ENCODE peak calls at places on chromosome 2, in nine cellular contexts. One of them, this sample, is unnamed.
A peak's percentile ranks its signal among the peaks of the same experiment; 100 is the strongest.

GRCh38 chr2:125259441-125259840 is 1234.4 kb downstream of the CNTNAP5 start:
- DNase-seq in left lung: no peak
- DNase-seq in breast epithelium: no peak
- DNase-seq in mucosa of descending colon: no peak
- DNase-seq in neural progenitor cell: peak; percentile 74
- DNase-seq in cardiac muscle cell: no peak
- DNase-seq in CD8-positive, alpha-beta memory T cell: no peak
- DNase-seq in tibial artery: no peak
- DNase-seq in BE2C: no peak
- DNase-seq in this sample: no peak

GRCh38 chr2:10862330-10862729 is 49.4 kb upstream of the KCNF1 start:
- DNase-seq in left lung: no peak
- DNase-seq in breast epithelium: no peak
- DNase-seq in mucosa of descending colon: no peak
- DNase-seq in neural progenitor cell: no peak
- DNase-seq in cardiac muscle cell: no peak
- DNase-seq in CD8-positive, alpha-beta memory T cell: no peak
- DNase-seq in tibial artery: no peak
- DNase-seq in BE2C: no peak
- DNase-seq in this sample: no peak

GRCh38 chr2:56465491-56465890 is 281.7 kb downstream of the CCDC85A start:
- DNase-seq in left lung: no peak
- DNase-seq in breast epithelium: no peak
- DNase-seq in mucosa of descending colon: no peak
- DNase-seq in neural progenitor cell: no peak
- DNase-seq in cardiac muscle cell: no peak
- DNase-seq in CD8-positive, alpha-beta memory T cell: no peak
- DNase-seq in tibial artery: no peak
- DNase-seq in BE2C: no peak
- DNase-seq in this sample: no peak

GRCh38 chr2:204869142-204869823 is 324.0 kb downstream of the PARD3B start:
- DNase-seq in left lung: no peak
- DNase-seq in breast epithelium: no peak
- DNase-seq in mucosa of descending colon: no peak
- DNase-seq in neural progenitor cell: no peak
- DNase-seq in cardiac muscle cell: no peak
- DNase-seq in CD8-positive, alpha-beta memory T cell: no peak
- DNase-seq in tibial artery: no peak
- DNase-seq in BE2C: no peak
- DNase-seq in this sample: peak; percentile 39

GRCh38 chr2:172430671-172431070 is 3.3 kb downstream of the ITGA6 start:
- DNase-seq in left lung: no peak
- DNase-seq in breast epithelium: no peak
- DNase-seq in mucosa of descending colon: no peak
- DNase-seq in neural progenitor cell: no peak
- DNase-seq in cardiac muscle cell: no peak
- DNase-seq in CD8-positive, alpha-beta memory T cell: no peak
- DNase-seq in tibial artery: no peak
- DNase-seq in BE2C: no peak
- DNase-seq in this sample: no peak

GRCh38 chr2:208294482-208295024 is 28.5 kb downstream of the PIKFYVE start:
- DNase-seq in left lung: no peak
- DNase-seq in breast epithelium: no peak
- DNase-seq in mucosa of descending colon: no peak
- DNase-seq in neural progenitor cell: no peak
- DNase-seq in cardiac muscle cell: no peak
- DNase-seq in CD8-positive, alpha-beta memory T cell: no peak
- DNase-seq in tibial artery: no peak
- DNase-seq in BE2C: no peak
- DNase-seq in this sample: no peak

GRCh38 chr2:167750675-167751074 is 496.7 kb downstream of the STK39 start:
- DNase-seq in left lung: no peak
- DNase-seq in breast epithelium: no peak
- DNase-seq in mucosa of descending colon: no peak
- DNase-seq in neural progenitor cell: no peak
- DNase-seq in cardiac muscle cell: no peak
- DNase-seq in CD8-positive, alpha-beta memory T cell: no peak
- DNase-seq in tibial artery: no peak
- DNase-seq in BE2C: no peak
- DNase-seq in this sample: no peak

GRCh38 chr2:424306-425172 is 136.6 kb upstream of the ALKAL2 start:
- DNase-seq in left lung: no peak
- DNase-seq in breast epithelium: no peak
- DNase-seq in mucosa of descending colon: no peak
- DNase-seq in neural progenitor cell: no peak
- DNase-seq in cardiac muscle cell: no peak
- DNase-seq in CD8-positive, alpha-beta memory T cell: no peak
- DNase-seq in tibial artery: no peak
- DNase-seq in BE2C: no peak
- DNase-seq in this sample: peak; percentile 61

GRCh38 chr2:65612654-65613053 is 180.3 kb upstream of the SPRED2 start:
- DNase-seq in left lung: no peak
- DNase-seq in breast epithelium: no peak
- DNase-seq in mucosa of descending colon: no peak
- DNase-seq in neural progenitor cell: no peak
- DNase-seq in cardiac muscle cell: no peak
- DNase-seq in CD8-positive, alpha-beta memory T cell: no peak
- DNase-seq in tibial artery: no peak
- DNase-seq in BE2C: no peak
- DNase-seq in this sample: no peak

GRCh38 chr2:67221266-67221665 is 175.9 kb upstream of the ETAA1 start:
- DNase-seq in left lung: no peak
- DNase-seq in breast epithelium: no peak
- DNase-seq in mucosa of descending colon: no peak
- DNase-seq in neural progenitor cell: no peak
- DNase-seq in cardiac muscle cell: no peak
- DNase-seq in CD8-positive, alpha-beta memory T cell: no peak
- DNase-seq in tibial artery: no peak
- DNase-seq in BE2C: no peak
- DNase-seq in this sample: no peak

GRCh38 chr2:222613715-222614331 is 42.1 kb downstream of the FARSB start:
- DNase-seq in left lung: no peak
- DNase-seq in breast epithelium: no peak
- DNase-seq in mucosa of descending colon: no peak
- DNase-seq in neural progenitor cell: peak; percentile 73
- DNase-seq in cardiac muscle cell: peak; percentile 60
- DNase-seq in CD8-positive, alpha-beta memory T cell: no peak
- DNase-seq in tibial artery: no peak
- DNase-seq in BE2C: peak; percentile 30
- DNase-seq in this sample: no peak

GRCh38 chr2:38997784-38998183 is 108.1 kb downstream of the ARHGEF33 start:
- DNase-seq in left lung: no peak
- DNase-seq in breast epithelium: no peak
- DNase-seq in mucosa of descending colon: no peak
- DNase-seq in neural progenitor cell: no peak
- DNase-seq in cardiac muscle cell: no peak
- DNase-seq in CD8-positive, alpha-beta memory T cell: no peak
- DNase-seq in tibial artery: peak; percentile 26
- DNase-seq in BE2C: no peak
- DNase-seq in this sample: peak; percentile 68

GRCh38 chr2:12731701-12732280 is 15.1 kb downstream of the TRIB2 start:
- DNase-seq in left lung: no peak
- DNase-seq in breast epithelium: no peak
- DNase-seq in mucosa of descending colon: peak; percentile 25
- DNase-seq in neural progenitor cell: peak; percentile 30
- DNase-seq in cardiac muscle cell: no peak
- DNase-seq in CD8-positive, alpha-beta memory T cell: no peak
- DNase-seq in tibial artery: no peak
- DNase-seq in BE2C: no peak
- DNase-seq in this sample: no peak

GRCh38 chr2:59884166-59884565 is 669.3 kb downstream of the BCL11A start:
- DNase-seq in left lung: no peak
- DNase-seq in breast epithelium: no peak
- DNase-seq in mucosa of descending colon: no peak
- DNase-seq in neural progenitor cell: no peak
- DNase-seq in cardiac muscle cell: no peak
- DNase-seq in CD8-positive, alpha-beta memory T cell: no peak
- DNase-seq in tibial artery: no peak
- DNase-seq in BE2C: no peak
- DNase-seq in this sample: no peak

GRCh38 chr2:212294816-212295215 is 243.8 kb downstream of the ERBB4 start:
- DNase-seq in left lung: no peak
- DNase-seq in breast epithelium: no peak
- DNase-seq in mucosa of descending colon: no peak
- DNase-seq in neural progenitor cell: no peak
- DNase-seq in cardiac muscle cell: no peak
- DNase-seq in CD8-positive, alpha-beta memory T cell: no peak
- DNase-seq in tibial artery: no peak
- DNase-seq in BE2C: peak; percentile 90
- DNase-seq in this sample: no peak

GRCh38 chr2:8872821-8873432 is 35.5 kb upstream of the KIDINS220 start:
- DNase-seq in left lung: no peak
- DNase-seq in breast epithelium: no peak
- DNase-seq in mucosa of descending colon: no peak
- DNase-seq in neural progenitor cell: peak; percentile 75
- DNase-seq in cardiac muscle cell: peak; percentile 36
- DNase-seq in CD8-positive, alpha-beta memory T cell: no peak
- DNase-seq in tibial artery: no peak
- DNase-seq in BE2C: no peak
- DNase-seq in this sample: no peak

GRCh38 chr2:111071480-111072143 is 49.1 kb upstream of the BCL2L11 start:
- DNase-seq in left lung: no peak
- DNase-seq in breast epithelium: no peak
- DNase-seq in mucosa of descending colon: no peak
- DNase-seq in neural progenitor cell: no peak
- DNase-seq in cardiac muscle cell: no peak
- DNase-seq in CD8-positive, alpha-beta memory T cell: no peak
- DNase-seq in tibial artery: peak; percentile 43
- DNase-seq in BE2C: no peak
- DNase-seq in this sample: peak; percentile 84

GRCh38 chr2:121588357-121588756 is 57.7 kb downstream of the RNU4ATAC start:
- DNase-seq in left lung: no peak
- DNase-seq in breast epithelium: no peak
- DNase-seq in mucosa of descending colon: no peak
- DNase-seq in neural progenitor cell: no peak
- DNase-seq in cardiac muscle cell: no peak
- DNase-seq in CD8-positive, alpha-beta memory T cell: no peak
- DNase-seq in tibial artery: no peak
- DNase-seq in BE2C: no peak
- DNase-seq in this sample: peak; percentile 26

GRCh38 chr2:19648583-19648982 is 253.2 kb downstream of the TTC32 start:
- DNase-seq in left lung: no peak
- DNase-seq in breast epithelium: no peak
- DNase-seq in mucosa of descending colon: no peak
- DNase-seq in neural progenitor cell: no peak
- DNase-seq in cardiac muscle cell: no peak
- DNase-seq in CD8-positive, alpha-beta memory T cell: no peak
- DNase-seq in tibial artery: peak; percentile 72
- DNase-seq in BE2C: no peak
- DNase-seq in this sample: no peak

GRCh38 chr2:181813963-181814565 is 77.5 kb upstream of the ITPRID2 start:
- DNase-seq in left lung: no peak
- DNase-seq in breast epithelium: no peak
- DNase-seq in mucosa of descending colon: no peak
- DNase-seq in neural progenitor cell: no peak
- DNase-seq in cardiac muscle cell: no peak
- DNase-seq in CD8-positive, alpha-beta memory T cell: no peak
- DNase-seq in tibial artery: peak; percentile 23
- DNase-seq in BE2C: no peak
- DNase-seq in this sample: no peak

GRCh38 chr2:98504386-98505109 is 59.9 kb downstream of the INPP4A start:
- DNase-seq in left lung: no peak
- DNase-seq in breast epithelium: no peak
- DNase-seq in mucosa of descending colon: no peak
- DNase-seq in neural progenitor cell: no peak
- DNase-seq in cardiac muscle cell: peak; percentile 28
- DNase-seq in CD8-positive, alpha-beta memory T cell: no peak
- DNase-seq in tibial artery: no peak
- DNase-seq in BE2C: no peak
- DNase-seq in this sample: no peak
- H3K4me1 ChIP-seq in left lung: peaks cover 65% of the 10 kb centered on the region
- H3K4me1 ChIP-seq in breast epithelium: peaks cover 9% of the 10 kb centered on the region
- H3K4me1 ChIP-seq in mucosa of descending colon: peaks cover 19% of the 10 kb centered on the region
- H3K4me1 ChIP-seq in neural progenitor cell: no peaks in the 10 kb centered on the region
- H3K4me1 ChIP-seq in cardiac muscle cell: peaks cover 34% of the 10 kb centered on the region
- H3K4me1 ChIP-seq in CD8-positive, alpha-beta memory T cell: peaks cover 88% of the 10 kb centered on the region
- H3K4me1 ChIP-seq in tibial artery: peaks cover 48% of the 10 kb centered on the region
- H3K4me1 ChIP-seq in BE2C: no peaks in the 10 kb centered on the region
- H3K4me1 ChIP-seq in this sample: peaks cover 19% of the 10 kb centered on the region

GRCh38 chr2:43047187-43047780 is 179.1 kb downstream of the ZFP36L2 start:
- DNase-seq in left lung: no peak
- DNase-seq in breast epithelium: no peak
- DNase-seq in mucosa of descending colon: peak; percentile 16
- DNase-seq in neural progenitor cell: no peak
- DNase-seq in cardiac muscle cell: no peak
- DNase-seq in CD8-positive, alpha-beta memory T cell: peak; percentile 16
- DNase-seq in tibial artery: no peak
- DNase-seq in BE2C: no peak
- DNase-seq in this sample: no peak
- H3K4me1 ChIP-seq in left lung: peaks cover 18% of the 10 kb centered on the region
- H3K4me1 ChIP-seq in breast epithelium: no peaks in the 10 kb centered on the region
- H3K4me1 ChIP-seq in mucosa of descending colon: peaks cover 8% of the 10 kb centered on the region
- H3K4me1 ChIP-seq in neural progenitor cell: peaks cover 37% of the 10 kb centered on the region
- H3K4me1 ChIP-seq in cardiac muscle cell: peaks cover 13% of the 10 kb centered on the region
- H3K4me1 ChIP-seq in CD8-positive, alpha-beta memory T cell: peaks cover 17% of the 10 kb centered on the region
- H3K4me1 ChIP-seq in tibial artery: peaks cover 38% of the 10 kb centered on the region
- H3K4me1 ChIP-seq in BE2C: peaks cover 16% of the 10 kb centered on the region
- H3K4me1 ChIP-seq in this sample: peaks cover 53% of the 10 kb centered on the region

DNA sequence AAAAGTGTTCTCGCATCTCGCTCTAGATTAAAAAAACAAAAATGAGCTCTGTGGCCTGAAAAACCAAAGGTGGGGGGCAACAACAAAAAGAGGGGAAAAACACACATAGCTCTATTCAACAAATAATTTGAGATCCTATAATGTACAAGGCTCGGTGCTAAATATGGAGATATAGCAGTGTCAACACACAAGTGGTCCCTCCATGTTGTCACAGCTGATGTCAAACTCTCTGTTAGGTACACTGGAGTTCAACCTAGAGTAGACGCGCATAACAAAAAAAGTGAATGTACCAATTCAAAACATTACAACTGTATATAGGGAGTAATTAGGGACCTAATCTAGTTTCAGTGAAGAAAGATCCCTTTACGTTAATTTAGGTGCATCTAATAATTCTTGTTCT is 5.9 kb downstream of the NCL start:
- DNase-seq in left lung: no peak
- DNase-seq in breast epithelium: no peak
- DNase-seq in mucosa of descending colon: no peak
- DNase-seq in neural progenitor cell: no peak
- DNase-seq in cardiac muscle cell: no peak
- DNase-seq in CD8-positive, alpha-beta memory T cell: no peak
- DNase-seq in tibial artery: no peak
- DNase-seq in BE2C: no peak
- DNase-seq in this sample: no peak
- H3K4me1 ChIP-seq in left lung: peaks cover 59% of the 10 kb centered on the region
- H3K4me1 ChIP-seq in breast epithelium: no peaks in the 10 kb centered on the region
- H3K4me1 ChIP-seq in mucosa of descending colon: peaks cover 18% of the 10 kb centered on the region
- H3K4me1 ChIP-seq in neural progenitor cell: peaks cover 14% of the 10 kb centered on the region
- H3K4me1 ChIP-seq in cardiac muscle cell: peaks cover 6% of the 10 kb centered on the region
- H3K4me1 ChIP-seq in CD8-positive, alpha-beta memory T cell: peaks cover 34% of the 10 kb centered on the region
- H3K4me1 ChIP-seq in tibial artery: peaks cover 26% of the 10 kb centered on the region
- H3K4me1 ChIP-seq in BE2C: peaks cover 5% of the 10 kb centered on the region
- H3K4me1 ChIP-seq in this sample: peaks cover 6% of the 10 kb centered on the region

DNA sequence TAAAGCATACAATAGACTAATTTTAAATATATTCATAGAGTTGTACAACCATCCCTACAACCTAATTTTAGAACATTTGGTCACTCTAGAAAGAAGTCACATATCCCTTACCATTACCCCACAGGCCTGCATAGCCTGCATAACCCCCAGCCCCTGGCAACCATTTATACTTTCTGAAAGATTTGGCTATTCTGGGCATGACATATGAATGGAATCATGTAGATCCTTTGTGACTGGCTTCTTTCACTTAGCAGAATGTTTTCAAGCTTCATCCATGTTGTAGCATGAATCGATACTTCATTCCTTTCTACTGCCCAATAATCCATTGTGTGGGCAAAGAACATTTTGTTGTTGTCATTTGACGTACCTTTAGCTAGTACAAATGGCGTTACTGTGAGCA is 151.5 kb downstream of the WDSUB1 start:
- DNase-seq in left lung: no peak
- DNase-seq in breast epithelium: no peak
- DNase-seq in mucosa of descending colon: no peak
- DNase-seq in neural progenitor cell: no peak
- DNase-seq in cardiac muscle cell: no peak
- DNase-seq in CD8-positive, alpha-beta memory T cell: no peak
- DNase-seq in tibial artery: no peak
- DNase-seq in BE2C: no peak
- DNase-seq in this sample: no peak
- H3K4me1 ChIP-seq in left lung: peaks cover 50% of the 10 kb centered on the region
- H3K4me1 ChIP-seq in breast epithelium: no peaks in the 10 kb centered on the region
- H3K4me1 ChIP-seq in mucosa of descending colon: peaks cover 9% of the 10 kb centered on the region
- H3K4me1 ChIP-seq in neural progenitor cell: peaks cover 27% of the 10 kb centered on the region
- H3K4me1 ChIP-seq in cardiac muscle cell: peaks cover 55% of the 10 kb centered on the region
- H3K4me1 ChIP-seq in CD8-positive, alpha-beta memory T cell: no peaks in the 10 kb centered on the region
- H3K4me1 ChIP-seq in tibial artery: peaks cover 74% of the 10 kb centered on the region
- H3K4me1 ChIP-seq in BE2C: peaks cover 14% of the 10 kb centered on the region
- H3K4me1 ChIP-seq in this sample: peaks cover 96% of the 10 kb centered on the region